ENCODE peak calls at places on chromosomes 12 and 14, in four cellular contexts. X, L, B and Q are unnamed samples. For H3K36me3, the result is how much of the 10 kb centered on the place peaks cover.

GRCh38 chr14:32329690-32330290 is 692 bp downstream of the AKAP6 start:
- DNase-seq in X (no peak), L (no peak), B (no peak), Q (no peak)

GRCh38 chr12:74619886-74620285 is 82.3 kb downstream of the ATXN7L3B start:
- DNase-seq in X (no peak), L (no peak), B (no peak), Q (no peak)

GRCh38 chr12:67355428-67356385 is 86.5 kb downstream of the CAND1 start:
- DNase-seq in X (peak), L (no peak), B (no peak), Q (no peak)

GRCh38 chr12:127162902-127163301 is 1104.1 kb upstream of the TMEM132C start:
- DNase-seq in X (peak), L (no peak), B (no peak), Q (no peak)

GRCh38 chr12:34233618-34234017 is 211.3 kb downstream of the ALG10 start:
- DNase-seq in X (no peak), L (no peak), B (no peak), Q (no peak)

GRCh38 chr12:26090853-26091510 is 33.9 kb downstream of the BHLHE41 start:
- DNase-seq in X (no peak), L (no peak), B (no peak), Q (no peak)

GRCh38 chr14:89430271-89430620 is 13.2 kb upstream of the FOXN3 start:
- DNase-seq in X (no peak), L (no peak), B (no peak), Q (no peak)

GRCh38 chr12:121539908-121540307 is 40.9 kb downstream of the KDM2B start:
- DNase-seq in X (no peak), L (no peak), B (no peak), Q (no peak)

GRCh38 chr12:27984275-27984674 is 11.7 kb upstream of the PTHLH start:
- DNase-seq in X (peak), L (no peak), B (no peak), Q (no peak)

GRCh38 chr12:8553088-8553627 is 12.5 kb upstream of the CLEC4E start:
- DNase-seq in X (no peak), L (no peak), B (no peak), Q (no peak)

GRCh38 chr14:50213795-50214194 is 17.6 kb downstream of the SOS2 start:
- DNase-seq in X (no peak), L (no peak), B (no peak), Q (no peak)

GRCh38 chr12:92233346-92234015 is 87.8 kb upstream of the BTG1 start:
- DNase-seq in X (no peak), L (no peak), B (no peak), Q (no peak)

GRCh38 chr12:122096591-122097149 is 18.1 kb downstream of the MLXIP start:
- DNase-seq in X (no peak), L (no peak), B (peak), Q (no peak)

GRCh38 chr12:72146495-72146894 is 125.7 kb upstream of the TRHDE start:
- DNase-seq in X (no peak), L (no peak), B (no peak), Q (no peak)

GRCh38 chr12:131542351-131542750 is 168.5 kb upstream of the SFSWAP start:
- DNase-seq in X (no peak), L (no peak), B (no peak), Q (no peak)

GRCh38 chr12:5556033-5556614 is 124.2 kb downstream of the NTF3 start:
- DNase-seq in X (no peak), L (no peak), B (no peak), Q (no peak)

DNA sequence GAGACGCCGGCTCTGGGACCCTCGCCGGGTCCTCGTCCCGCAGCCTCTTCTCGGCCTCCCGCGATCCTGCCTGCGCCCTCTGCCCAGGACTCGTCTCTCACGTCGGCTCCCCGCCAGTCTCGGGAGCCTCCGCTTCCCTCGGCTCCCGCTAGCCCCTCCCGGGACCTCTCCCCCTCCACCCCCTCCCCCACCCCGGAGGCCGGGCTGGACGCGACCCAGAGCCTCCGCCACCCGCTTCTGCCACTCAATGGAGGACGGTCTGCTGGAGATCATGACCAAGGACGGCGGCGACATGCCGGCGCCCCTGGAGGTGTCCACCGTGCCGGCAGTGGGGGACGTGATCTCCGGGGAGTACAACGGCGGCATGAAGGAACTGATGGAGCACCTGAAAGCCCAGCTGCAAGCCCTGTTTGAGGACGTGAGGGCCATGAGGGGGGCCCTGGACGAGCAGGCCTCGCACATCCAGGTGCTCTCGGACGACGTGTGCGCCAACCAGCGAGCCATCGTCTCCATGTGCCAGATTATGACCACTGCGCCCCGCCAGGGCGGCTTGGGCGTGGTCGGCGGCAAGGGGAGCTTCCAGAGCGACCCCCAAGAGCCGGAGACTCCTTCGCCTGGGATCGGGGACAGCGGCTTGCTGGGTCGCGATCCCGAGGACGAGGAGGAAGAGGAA is 568 bp downstream of the CCDC184 start:
- DNase-seq in X (no peak), L (peak), B (peak), Q (no peak)
- TF ChIP-seq CTCF in X (no peak), L (no peak), B (no peak), Q (no peak)

GRCh38 chr14:98594156-98594555 is 677.8 kb downstream of the BCL11B start:
- DNase-seq in X (no peak), L (no peak), B (no peak), Q (no peak)
- H3K36me3 ChIP-seq in X (under half), L (under half), B (under half), Q (under half)

DNA sequence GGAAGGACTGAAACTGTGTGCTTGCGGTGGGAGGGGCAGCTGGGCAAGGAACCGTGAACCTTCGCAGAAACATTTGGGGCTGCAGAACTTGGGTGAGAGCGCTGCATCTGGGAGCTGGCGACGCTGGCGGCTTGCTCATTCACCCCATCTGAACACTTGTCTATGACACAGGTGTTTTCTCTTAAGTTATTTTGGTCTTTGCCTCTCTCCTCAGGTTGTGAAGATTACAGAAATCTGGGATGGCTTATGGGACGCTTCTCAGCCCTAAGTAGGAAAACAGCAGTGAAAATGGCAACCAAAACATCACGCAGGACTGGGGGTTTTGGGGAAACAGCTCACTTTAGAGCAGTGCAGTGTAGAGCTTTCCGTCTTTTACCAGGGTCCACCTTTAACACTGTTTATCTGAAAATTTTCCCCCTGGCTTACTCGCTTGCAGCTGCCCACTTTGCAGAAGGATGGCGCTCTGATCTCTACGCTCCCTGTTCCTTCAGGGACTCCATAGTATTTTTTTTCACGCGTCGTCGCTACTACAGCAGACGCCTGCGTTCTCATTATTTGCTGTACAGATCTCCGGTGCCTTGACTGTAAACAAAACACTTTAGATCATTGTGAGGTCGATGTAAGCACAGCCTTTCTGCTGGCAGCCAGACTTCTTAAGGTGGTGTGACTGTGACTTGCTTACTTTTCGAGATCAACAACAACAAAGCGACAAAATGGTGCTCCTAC is 2.7 kb upstream of the CDKN1B start:
- DNase-seq in X (no peak), L (peak), B (no peak), Q (peak)
- TF ChIP-seq CTCF in X (peak), L (no peak), B (peak), Q (peak)

DNA sequence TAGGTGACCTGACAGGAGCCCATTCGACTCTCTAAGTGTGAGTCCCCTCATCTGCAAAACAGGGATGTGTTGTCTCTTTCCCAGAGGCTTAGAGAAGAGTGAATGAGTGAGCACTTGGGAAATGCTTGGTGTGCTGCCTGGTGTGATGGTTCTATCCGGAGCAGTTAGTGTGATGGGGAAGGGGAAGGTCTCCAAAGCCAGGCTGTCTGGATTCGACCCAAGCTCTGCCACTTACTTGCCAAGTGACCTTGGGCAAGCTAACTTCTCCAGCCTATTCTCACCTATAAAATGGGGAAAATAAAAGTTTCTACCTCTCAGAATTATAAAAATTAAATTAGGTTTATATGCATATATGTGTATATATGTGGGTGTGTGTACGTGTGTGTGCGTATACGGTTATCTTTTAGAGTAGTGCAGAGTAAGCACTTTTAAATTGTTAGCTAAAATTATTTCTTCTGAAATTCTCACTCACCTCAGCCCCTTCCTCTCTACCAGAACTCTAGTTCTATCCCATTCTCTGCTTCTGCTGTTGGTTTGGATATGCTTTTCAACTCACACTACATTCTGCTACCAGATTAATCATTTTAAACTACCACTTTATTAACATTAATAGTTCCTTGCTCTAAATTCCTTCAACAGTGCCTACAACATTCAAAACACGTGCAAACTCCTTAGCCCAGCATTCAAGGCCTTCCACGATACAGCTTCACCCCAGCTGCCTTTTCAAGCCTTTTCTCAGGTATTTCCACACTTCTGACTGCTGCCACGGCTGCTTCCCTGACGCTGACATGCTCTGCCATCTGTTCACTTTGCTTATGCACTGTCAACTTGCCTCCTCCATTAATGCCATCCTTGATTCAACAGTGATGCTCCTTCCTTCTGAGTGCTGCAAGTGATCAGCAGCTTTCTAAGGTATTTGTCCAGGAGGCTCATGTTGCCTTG is 55.3 kb downstream of the DICER1 start:
- DNase-seq in X (no peak), L (no peak), B (no peak), Q (no peak)
- H3K36me3 ChIP-seq in X (under half), L (under half), B (under half), Q (half or more)

GRCh38 chr12:80946591-80946990 is 8.9 kb upstream of the LIN7A start:
- DNase-seq in X (no peak), L (no peak), B (no peak), Q (no peak)
- TF ChIP-seq CTCF in X (peak), L (peak), B (peak), Q (no peak)

GRCh38 chr14:102975662-102976061 is 53.2 kb downstream of the AMN start:
- DNase-seq in X (no peak), L (no peak), B (no peak), Q (no peak)
- H3K36me3 ChIP-seq in X (half or more), L (half or more), B (under half), Q (half or more)

GRCh38 chr12:95574799-95575452 is 23.6 kb upstream of the USP44 start:
- DNase-seq in X (peak), L (no peak), B (no peak), Q (no peak)
- TF ChIP-seq CTCF in X (peak), L (peak), B (peak), Q (peak)

GRCh38 chr14:68925373-68925772 is 53.7 kb downstream of the ACTN1 start:
- DNase-seq in X (no peak), L (no peak), B (no peak), Q (no peak)

GRCh38 chr14:68924392-68925158 is 54.5 kb downstream of the ACTN1 start:
- DNase-seq in X (no peak), L (peak), B (no peak), Q (peak)

GRCh38 chr14:68927089-68927488 is 52.0 kb downstream of the ACTN1 start:
- DNase-seq in X (no peak), L (no peak), B (no peak), Q (no peak)

GRCh38 chr14:68927956-68928675 is 51.0 kb downstream of the ACTN1 start:
- DNase-seq in X (no peak), L (no peak), B (no peak), Q (peak)

GRCh38 chr14:68926236-68926635 is 52.9 kb downstream of the ACTN1 start:
- DNase-seq in X (no peak), L (no peak), B (no peak), Q (no peak)
- H3K36me3 ChIP-seq in X (half or more), L (under half), B (under half), Q (under half)

DNA sequence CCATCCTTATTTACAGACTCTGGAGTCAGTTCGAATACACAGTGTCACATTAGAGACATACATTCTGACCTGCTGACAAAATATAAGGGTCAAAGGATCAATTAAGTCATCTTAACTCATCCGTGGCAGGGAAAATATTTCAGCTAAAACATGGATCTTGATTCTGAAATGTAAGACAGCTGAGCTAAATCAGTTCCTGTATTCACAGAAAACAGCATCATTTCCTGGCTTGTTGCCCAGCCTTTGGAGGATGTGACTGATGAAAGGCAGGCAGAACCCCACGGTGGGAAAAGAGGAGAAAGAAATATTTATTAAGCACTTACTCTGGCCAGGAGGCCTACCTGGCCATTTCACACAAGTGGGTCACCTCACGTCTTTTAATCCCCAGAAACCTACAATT is 101.9 kb downstream of the GAS2L3 start:
- DNase-seq in X (peak), L (no peak), B (peak), Q (no peak)
- TF ChIP-seq CTCF in X (no peak), L (no peak), B (no peak), Q (no peak)